ENCODE peak calls at places on chromosomes 5 and 9, in seven cellular contexts. One of them, this sample, is unnamed.
A peak's percentile ranks its signal among the peaks of the same experiment; 100 is the strongest.

GRCh38 chr5:102801375-102801774 is 46.3 kb downstream of the PAM start:
- DNase-seq in sigmoid colon: no peak
- DNase-seq in mucosa of descending colon: no peak
- DNase-seq in A549: no peak
- DNase-seq in right lobe of liver: no peak
- DNase-seq in endodermal cell: no peak
- DNase-seq in GM06990: no peak
- DNase-seq in this sample: no peak

GRCh38 chr5:67085616-67086015 is 111.0 kb downstream of the CD180 start:
- DNase-seq in mucosa of descending colon: no peak
- DNase-seq in A549: no peak
- DNase-seq in GM06990: no peak
- DNase-seq in right lobe of liver: no peak
- DNase-seq in sigmoid colon: no peak
- DNase-seq in endodermal cell: no peak
- DNase-seq in this sample: peak; percentile 42

GRCh38 chr5:75640395-75640794 is 29.1 kb downstream of the ANKDD1B start:
- DNase-seq in GM06990: no peak
- DNase-seq in A549: no peak
- DNase-seq in right lobe of liver: no peak
- DNase-seq in endodermal cell: no peak
- DNase-seq in mucosa of descending colon: no peak
- DNase-seq in sigmoid colon: no peak
- DNase-seq in this sample: peak; percentile 88

GRCh38 chr5:76386360-76386759 is 16.7 kb upstream of the IQGAP2 start:
- DNase-seq in GM06990: no peak
- DNase-seq in mucosa of descending colon: peak; percentile 86
- DNase-seq in endodermal cell: no peak
- DNase-seq in right lobe of liver: peak; percentile 94
- DNase-seq in sigmoid colon: no peak
- DNase-seq in A549: no peak
- DNase-seq in this sample: no peak

GRCh38 chr5:2381861-2382260 is 369.6 kb downstream of the IRX2 start:
- DNase-seq in sigmoid colon: no peak
- DNase-seq in mucosa of descending colon: no peak
- DNase-seq in GM06990: no peak
- DNase-seq in A549: no peak
- DNase-seq in right lobe of liver: no peak
- DNase-seq in endodermal cell: no peak
- DNase-seq in this sample: no peak

GRCh38 chr5:178113841-178114324 is 551 bp downstream of the N4BP3 start:
- DNase-seq in right lobe of liver: no peak
- DNase-seq in mucosa of descending colon: no peak
- DNase-seq in sigmoid colon: no peak
- DNase-seq in A549: no peak
- DNase-seq in GM06990: peak; percentile 58
- DNase-seq in endodermal cell: no peak
- DNase-seq in this sample: no peak

GRCh38 chr5:148849461-148849860 is 23.1 kb downstream of the ADRB2 start:
- DNase-seq in sigmoid colon: no peak
- DNase-seq in right lobe of liver: no peak
- DNase-seq in A549: no peak
- DNase-seq in mucosa of descending colon: no peak
- DNase-seq in GM06990: no peak
- DNase-seq in endodermal cell: no peak
- DNase-seq in this sample: no peak

GRCh38 chr5:32642276-32643002 is 57.1 kb downstream of the SUB1 start:
- DNase-seq in GM06990: no peak
- DNase-seq in endodermal cell: no peak
- DNase-seq in sigmoid colon: no peak
- DNase-seq in mucosa of descending colon: no peak
- DNase-seq in right lobe of liver: no peak
- DNase-seq in A549: peak; percentile 55
- DNase-seq in this sample: peak; percentile 71

GRCh38 chr9:91905958-91906585 is 44.0 kb downstream of the ROR2 start:
- DNase-seq in A549: no peak
- DNase-seq in right lobe of liver: no peak
- DNase-seq in endodermal cell: no peak
- DNase-seq in mucosa of descending colon: peak; percentile 66
- DNase-seq in sigmoid colon: no peak
- DNase-seq in GM06990: no peak
- DNase-seq in this sample: no peak

GRCh38 chr5:79069488-79070001 is at the start of the genes BHMT2 and DMGDH:
- DNase-seq in GM06990: no peak
- DNase-seq in mucosa of descending colon: no peak
- DNase-seq in right lobe of liver: peak; percentile 84
- DNase-seq in endodermal cell: no peak
- DNase-seq in sigmoid colon: peak; percentile 66
- DNase-seq in A549: no peak
- DNase-seq in this sample: no peak

GRCh38 chr5:98639258-98639657 is 134.2 kb upstream of the RGMB start:
- DNase-seq in sigmoid colon: no peak
- DNase-seq in endodermal cell: peak; percentile 62
- DNase-seq in right lobe of liver: no peak
- DNase-seq in GM06990: no peak
- DNase-seq in mucosa of descending colon: no peak
- DNase-seq in A549: no peak
- DNase-seq in this sample: no peak

GRCh38 chr5:170081616-170082015 is 24.1 kb upstream of the FOXI1 start:
- DNase-seq in mucosa of descending colon: no peak
- DNase-seq in right lobe of liver: no peak
- DNase-seq in endodermal cell: peak; percentile 10
- DNase-seq in GM06990: no peak
- DNase-seq in sigmoid colon: no peak
- DNase-seq in A549: no peak
- DNase-seq in this sample: no peak

GRCh38 chr9:109496126-109496707 is 1.9 kb downstream of the PTPN3 start:
- DNase-seq in mucosa of descending colon: no peak
- DNase-seq in right lobe of liver: no peak
- DNase-seq in endodermal cell: no peak
- DNase-seq in A549: no peak
- DNase-seq in GM06990: no peak
- DNase-seq in sigmoid colon: no peak
- DNase-seq in this sample: no peak

GRCh38 chr5:113693205-113693553 is 179.7 kb downstream of the YTHDC2 start:
- DNase-seq in mucosa of descending colon: no peak
- DNase-seq in A549: no peak
- DNase-seq in right lobe of liver: no peak
- DNase-seq in endodermal cell: peak; percentile 84
- DNase-seq in sigmoid colon: no peak
- DNase-seq in GM06990: no peak
- DNase-seq in this sample: no peak

GRCh38 chr5:749101-749670 is 35.3 kb downstream of the ZDHHC11B start:
- DNase-seq in A549: no peak
- DNase-seq in right lobe of liver: no peak
- DNase-seq in mucosa of descending colon: no peak
- DNase-seq in GM06990: no peak
- DNase-seq in sigmoid colon: no peak
- DNase-seq in endodermal cell: no peak
- DNase-seq in this sample: no peak

GRCh38 chr5:116130471-116130870 is 45.6 kb downstream of the COMMD10 start:
- DNase-seq in endodermal cell: no peak
- DNase-seq in sigmoid colon: no peak
- DNase-seq in GM06990: no peak
- DNase-seq in mucosa of descending colon: no peak
- DNase-seq in A549: no peak
- DNase-seq in right lobe of liver: no peak
- DNase-seq in this sample: peak; percentile 23

GRCh38 chr9:105972805-105973204 is 278.5 kb downstream of the TMEM38B start:
- DNase-seq in A549: no peak
- DNase-seq in GM06990: no peak
- DNase-seq in right lobe of liver: no peak
- DNase-seq in mucosa of descending colon: no peak
- DNase-seq in sigmoid colon: no peak
- DNase-seq in endodermal cell: no peak
- DNase-seq in this sample: no peak

GRCh38 chr5:88452820-88453219 is 184.2 kb upstream of the TMEM161B start:
- DNase-seq in endodermal cell: peak; percentile 74
- DNase-seq in A549: no peak
- DNase-seq in mucosa of descending colon: no peak
- DNase-seq in right lobe of liver: no peak
- DNase-seq in GM06990: no peak
- DNase-seq in sigmoid colon: no peak
- DNase-seq in this sample: no peak

GRCh38 chr9:84154320-84154719 is 173.7 kb downstream of the RMI1 start:
- DNase-seq in right lobe of liver: no peak
- DNase-seq in A549: no peak
- DNase-seq in mucosa of descending colon: no peak
- DNase-seq in endodermal cell: no peak
- DNase-seq in sigmoid colon: no peak
- DNase-seq in GM06990: no peak
- DNase-seq in this sample: peak; percentile 31

GRCh38 chr9:97578846-97579245 is 54.3 kb downstream of the TSTD2 start:
- DNase-seq in mucosa of descending colon: no peak
- DNase-seq in endodermal cell: no peak
- DNase-seq in A549: no peak
- DNase-seq in right lobe of liver: peak; percentile 31
- DNase-seq in sigmoid colon: peak; percentile 41
- DNase-seq in GM06990: no peak
- DNase-seq in this sample: no peak

DNA sequence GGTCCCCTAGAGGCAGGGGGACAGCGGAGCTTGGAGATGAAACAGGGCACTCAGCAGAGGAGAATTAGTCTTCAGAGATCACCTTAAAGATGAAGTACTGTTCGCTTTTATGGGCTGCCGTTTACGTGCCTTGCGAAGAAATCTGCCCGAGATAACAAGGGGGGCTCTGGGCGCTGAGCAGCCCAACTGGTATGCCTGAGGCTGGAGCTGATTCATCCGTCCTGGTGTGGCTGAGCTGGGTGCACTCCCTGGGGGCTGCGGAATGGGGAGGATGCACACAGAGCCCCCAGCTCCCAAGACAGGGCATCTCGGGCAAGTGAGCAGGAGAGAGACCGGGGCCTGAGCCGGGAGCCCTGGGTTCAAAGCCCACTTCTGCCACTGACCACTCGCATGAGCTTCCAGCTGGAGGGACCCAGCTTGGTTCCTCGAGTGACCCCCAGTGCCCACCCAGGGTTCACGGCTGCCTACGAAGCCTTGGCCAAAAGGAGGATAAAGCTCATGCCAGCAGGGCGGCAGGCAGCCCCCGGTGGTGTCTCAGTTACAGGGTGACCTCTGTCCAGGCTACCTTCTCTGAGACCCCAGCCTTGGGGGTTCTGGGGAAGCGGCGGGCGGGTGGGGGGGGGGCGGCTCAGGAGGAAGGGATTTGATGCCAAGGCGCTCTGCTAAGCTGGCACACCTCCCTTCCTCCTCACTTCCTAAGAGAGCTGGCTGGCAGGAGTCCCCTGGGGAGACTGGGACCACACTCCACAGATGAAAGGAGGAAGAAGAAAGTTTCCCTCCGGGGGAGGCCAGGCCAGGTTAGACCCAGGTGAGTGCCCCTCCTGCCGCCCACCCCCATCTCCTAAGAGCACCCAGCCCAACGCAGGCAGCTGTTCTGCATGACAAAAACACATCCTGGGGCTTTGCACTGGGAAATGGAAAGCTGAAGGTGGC is 5.7 kb downstream of the FIBCD1 start:
- DNase-seq in A549: no peak
- DNase-seq in GM06990: no peak
- DNase-seq in endodermal cell: no peak
- DNase-seq in mucosa of descending colon: no peak
- DNase-seq in right lobe of liver: no peak
- DNase-seq in sigmoid colon: no peak
- DNase-seq in this sample: peak; percentile 42
- H3K4me3 ChIP-seq in A549: no peak overlapping the region
- H3K4me3 ChIP-seq in GM06990: no peak overlapping the region
- H3K4me3 ChIP-seq in endodermal cell: no peak overlapping the region
- H3K4me3 ChIP-seq in mucosa of descending colon: no peak overlapping the region
- H3K4me3 ChIP-seq in right lobe of liver: no peak overlapping the region
- H3K4me3 ChIP-seq in sigmoid colon: peak overlapping the region; percentile 4
- H3K4me3 ChIP-seq in this sample: no peak overlapping the region

GRCh38 chr5:139341187-139341688 is 416 bp upstream of the PAIP2 start:
- DNase-seq in A549: no peak
- DNase-seq in sigmoid colon: no peak
- DNase-seq in mucosa of descending colon: no peak
- DNase-seq in GM06990: no peak
- DNase-seq in endodermal cell: no peak
- DNase-seq in right lobe of liver: no peak
- DNase-seq in this sample: no peak

GRCh38 chr5:139342423-139342723 is 719 bp downstream of the PAIP2 start:
- DNase-seq in right lobe of liver: no peak
- DNase-seq in endodermal cell: no peak
- DNase-seq in A549: no peak
- DNase-seq in mucosa of descending colon: no peak
- DNase-seq in sigmoid colon: no peak
- DNase-seq in GM06990: no peak
- DNase-seq in this sample: no peak

GRCh38 chr5:139341689-139342422 is at the start of gene PAIP2:
- DNase-seq in A549: peak; percentile 98
- DNase-seq in right lobe of liver: peak; percentile 98
- DNase-seq in mucosa of descending colon: peak; percentile 98
- DNase-seq in sigmoid colon: peak; percentile 99
- DNase-seq in GM06990: peak; percentile 95
- DNase-seq in endodermal cell: peak; percentile 99
- DNase-seq in this sample: peak; percentile 92

GRCh38 chr5:139344177-139344576 is 2.5 kb downstream of the PAIP2 start:
- DNase-seq in endodermal cell: peak; percentile 10
- DNase-seq in GM06990: no peak
- DNase-seq in A549: no peak
- DNase-seq in right lobe of liver: no peak
- DNase-seq in mucosa of descending colon: no peak
- DNase-seq in sigmoid colon: no peak
- DNase-seq in this sample: no peak

DNA sequence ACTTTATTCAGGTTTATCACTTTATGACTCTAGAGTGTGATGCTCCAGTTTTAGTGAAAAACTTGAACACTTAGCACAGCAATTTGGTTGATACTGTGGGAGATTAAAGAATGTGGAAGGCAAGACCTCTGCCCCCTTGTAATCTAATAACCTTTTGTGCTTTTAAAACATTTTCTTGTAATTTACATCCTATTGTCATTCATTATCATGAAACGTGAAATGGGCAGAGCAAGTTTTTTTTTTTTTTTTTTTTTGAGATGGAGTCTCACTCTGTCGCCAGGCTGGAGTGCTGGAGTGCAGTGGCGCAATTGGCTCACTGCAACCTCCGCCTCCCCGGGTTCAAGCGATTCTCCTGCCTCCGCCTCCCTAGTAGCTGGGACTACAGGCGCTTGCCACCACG is 1.8 kb downstream of the PAIP2 start:
- DNase-seq in right lobe of liver: no peak
- DNase-seq in A549: no peak
- DNase-seq in GM06990: no peak
- DNase-seq in mucosa of descending colon: no peak
- DNase-seq in sigmoid colon: no peak
- DNase-seq in endodermal cell: no peak
- DNase-seq in this sample: no peak
- TF ChIP-seq CTCF in right lobe of liver: no peak
- TF ChIP-seq CTCF in A549: no peak
- TF ChIP-seq CTCF in GM06990: no peak
- TF ChIP-seq CTCF in mucosa of descending colon: no peak
- TF ChIP-seq CTCF in sigmoid colon: no peak
- TF ChIP-seq CTCF in endodermal cell: no peak
- TF ChIP-seq CTCF in this sample: no peak

GRCh38 chr5:54985301-54986268 is at the start of gene ESM1:
- DNase-seq in GM06990: no peak
- DNase-seq in sigmoid colon: no peak
- DNase-seq in mucosa of descending colon: no peak
- DNase-seq in A549: no peak
- DNase-seq in right lobe of liver: no peak
- DNase-seq in endodermal cell: no peak
- DNase-seq in this sample: peak; percentile 87
- H3K4me3 ChIP-seq in GM06990: no peak within 1 kb of the TSS
- H3K4me3 ChIP-seq in sigmoid colon: no peak within 1 kb of the TSS
- H3K4me3 ChIP-seq in mucosa of descending colon: no peak within 1 kb of the TSS
- H3K4me3 ChIP-seq in A549: peak within 1 kb of the TSS; percentile 6
- H3K4me3 ChIP-seq in right lobe of liver: no peak within 1 kb of the TSS
- H3K4me3 ChIP-seq in endodermal cell: no peak within 1 kb of the TSS
- H3K4me3 ChIP-seq in this sample: no peak within 1 kb of the TSS

GRCh38 chr9:98678244-98678842 is 30.4 kb downstream of the GABBR2 start:
- DNase-seq in A549: peak; percentile 20
- DNase-seq in endodermal cell: peak; percentile 83
- DNase-seq in sigmoid colon: no peak
- DNase-seq in mucosa of descending colon: no peak
- DNase-seq in right lobe of liver: no peak
- DNase-seq in GM06990: no peak
- DNase-seq in this sample: peak; percentile 30
- TF ChIP-seq CTCF in A549: peak; percentile 39
- TF ChIP-seq CTCF in endodermal cell: peak; percentile 87
- TF ChIP-seq CTCF in sigmoid colon: no peak
- TF ChIP-seq CTCF in mucosa of descending colon: no peak
- TF ChIP-seq CTCF in right lobe of liver: peak; percentile 13
- TF ChIP-seq CTCF in GM06990: peak; percentile 84
- TF ChIP-seq CTCF in this sample: peak; percentile 73

This sample was measured in bronchial epithelial cell.